ENCODE peak calls at places on chromosomes 12 and 14, in five cellular contexts. S is activated CD8-positive, alpha-beta memory T cell treated with anti-CD3 and anti-CD28 coated beads, Interleukin-2, amount 50 U/mL, for 4 hours; V is fibroblast of the aortic adventitia; M is ovary; Q is activated T-helper 1 cell treated with anti-CD3 and anti-CD28 coated beads, Interleukin-12 subunit alpha, Interleukin-12 subunit beta, Interleukin-2, Interleukin-4 antibody, amounts not matched to agents 30 ng/mL and 10 ng/mL and 1 ng/mL, durations not matched to agents 14 hours and 24 hours and 36 hours. A is an unnamed sample.

GRCh38 chr12:12705833-12706520 is 10.0 kb upstream of the GPR19 start:
- DNase-seq in S (peak; percentile 67), M (peak; percentile 43), V (no peak), Q (no peak), A (no peak)

GRCh38 chr12:45192041-45192695 is 23.7 kb upstream of the ANO6 start:
- DNase-seq in M (no peak), Q (no peak), V (peak; percentile 55), S (no peak), A (no peak)

GRCh38 chr14:70448633-70449032 is 3.3 kb upstream of the ADAM21 start:
- DNase-seq in V (peak; percentile 10), M (no peak), Q (no peak), S (no peak), A (no peak)

GRCh38 chr12:104566244-104566993 is 109.7 kb downstream of the CHST11 start:
- DNase-seq in V (no peak), M (no peak), Q (no peak), S (peak; percentile 34), A (no peak)

GRCh38 chr14:75323571-75323970 is 44.9 kb downstream of the FOS start:
- DNase-seq in M (no peak), V (peak; percentile 30), Q (no peak), S (no peak), A (no peak)

GRCh38 chr12:17971850-17972249 is 118.1 kb downstream of the RERGL start:
- DNase-seq in S (no peak), Q (no peak), M (no peak), V (no peak), A (no peak)

GRCh38 chr14:97264516-97265230 is 467.5 kb downstream of the VRK1 start:
- DNase-seq in V (no peak), Q (no peak), M (no peak), S (no peak), A (no peak)

GRCh38 chr12:113087193-113087592 is 30.7 kb downstream of the DTX1 start:
- DNase-seq in V (no peak), S (no peak), Q (no peak), M (no peak), A (no peak)

GRCh38 chr12:77591959-77592358 is 238.7 kb upstream of the NAV3 start:
- DNase-seq in V (no peak), Q (no peak), M (peak; percentile 19), S (no peak), A (no peak)

GRCh38 chr14:82776958-82777357 is 1243.3 kb upstream of the SEL1L start:
- DNase-seq in S (no peak), V (no peak), M (no peak), Q (no peak), A (no peak)

GRCh38 chr12:2273288-2273687 is 220.5 kb downstream of the CACNA1C start:
- DNase-seq in V (peak; percentile 90), M (no peak), Q (no peak), S (no peak), A (no peak)

GRCh38 chr12:89672589-89672979 is 36.1 kb downstream of the ATP2B1 start:
- DNase-seq in S (no peak), Q (no peak), M (no peak), V (no peak), A (no peak)

GRCh38 chr12:53298154-53298553 is 1.3 kb upstream of the MYG1 start:
- DNase-seq in M (no peak), S (no peak), Q (no peak), V (peak; percentile 86), A (no peak)

GRCh38 chr12:122499991-122500684 is 594 bp downstream of the ZCCHC8 start:
- DNase-seq in Q (peak; percentile 33), V (peak; percentile 70), M (peak; percentile 56), S (peak; percentile 42), A (peak; percentile 67)

GRCh38 chr12:11840350-11840749 is 190.9 kb downstream of the ETV6 start:
- DNase-seq in S (no peak), M (no peak), V (no peak), Q (no peak), A (no peak)

GRCh38 chr14:101077511-101078074 is 174.1 kb upstream of the RTL1 start:
- DNase-seq in S (no peak), V (no peak), M (no peak), Q (no peak), A (no peak)

GRCh38 chr12:82797480-82797879 is 110.8 kb downstream of the TMTC2 start:
- DNase-seq in S (no peak), Q (no peak), V (no peak), M (no peak), A (no peak)

GRCh38 chr12:48061943-48062719 is 43.7 kb downstream of the SENP1 start:
- DNase-seq in S (no peak), V (no peak), M (no peak), Q (no peak), A (no peak)

GRCh38 chr12:132596016-132596415 is 14.4 kb downstream of the LRCOL1 start:
- DNase-seq in M (no peak), S (no peak), V (peak; percentile 39), Q (no peak), A (no peak)

GRCh38 chr14:21024668-21025373 is at the start of gene NDRG2:
- DNase-seq in S (peak; percentile 79), Q (peak; percentile 44), M (peak; percentile 88), V (no peak), A (peak; percentile 73)

GRCh38 chr12:119659289-119659897 is 8.5 kb upstream of the PRKAB1 start:
- DNase-seq in Q (peak; percentile 21), S (peak; percentile 47), V (peak; percentile 45), M (no peak), A (peak; percentile 67)

GRCh38 chr12:101935769-101936741 is 58.7 kb downstream of the DRAM1 start:
- DNase-seq in V (peak; percentile 99), M (peak; percentile 33), Q (peak; percentile 43), S (no peak), A (peak; percentile 68)